ENCODE peak calls at places on chromosomes 1 and 21, in eight cellular contexts. J is tibial artery; Q is heart right ventricle; H is CD8-positive, alpha-beta T cell; I is lower lobe of right lung; S is AG04450; B is H9; T is K562. M is an unnamed sample. For H3K27me3, the result is how much of the 10 kb centered on the place peaks cover.

GRCh38 chr1:7422081-7422480 is 349.0 kb upstream of the VAMP3 start:
- DNase-seq in J (peak), Q (no peak), H (no peak), I (no peak), S (no peak), B (no peak), T (no peak), M (no peak)

GRCh38 chr1:6570066-6570465 is 9.7 kb upstream of the ZBTB48 start:
- DNase-seq in J (no peak), Q (no peak), H (no peak), I (no peak), S (no peak), B (no peak), T (no peak), M (no peak)

GRCh38 chr1:220926146-220926545 is 46.9 kb downstream of the HLX start:
- DNase-seq in J (no peak), Q (no peak), H (no peak), I (no peak), S (no peak), B (no peak), T (no peak), M (no peak)

GRCh38 chr1:115430717-115431116 is 92.7 kb upstream of the NGF start:
- DNase-seq in J (no peak), Q (no peak), H (no peak), I (no peak), S (peak), B (no peak), T (no peak), M (no peak)

GRCh38 chr1:37808369-37809319 is 636 bp upstream of the YRDC start:
- DNase-seq in J (peak), Q (peak), H (no peak), I (peak), S (no peak), B (peak), T (peak), M (no peak)

GRCh38 chr1:53381790-53382401 is 54.0 kb upstream of the LRP8 start:
- DNase-seq in J (no peak), Q (no peak), H (no peak), I (peak), S (peak), B (no peak), T (no peak), M (no peak)

GRCh38 chr1:219041141-219041540 is 132.5 kb upstream of the LYPLAL1 start:
- DNase-seq in J (no peak), Q (no peak), H (no peak), I (no peak), S (peak), B (no peak), T (no peak), M (no peak)

GRCh38 chr1:47059376-47059775 is 7.7 kb upstream of the CYP4Z1 start:
- DNase-seq in J (no peak), Q (no peak), H (no peak), I (no peak), S (no peak), B (no peak), T (no peak), M (no peak)

GRCh38 chr1:181777812-181778211 is 283.7 kb downstream of the ZNF648 start:
- DNase-seq in J (no peak), Q (no peak), H (no peak), I (no peak), S (no peak), B (no peak), T (no peak), M (no peak)

GRCh38 chr1:235030919-235031596 is 97.6 kb downstream of the TOMM20 start:
- DNase-seq in J (peak), Q (no peak), H (no peak), I (no peak), S (no peak), B (no peak), T (no peak), M (peak)

GRCh38 chr1:218996362-218996761 is 177.3 kb upstream of the LYPLAL1 start:
- DNase-seq in J (no peak), Q (no peak), H (no peak), I (no peak), S (no peak), B (no peak), T (no peak), M (no peak)

GRCh38 chr1:185520188-185520935 is 203.3 kb upstream of the IVNS1ABP start:
- DNase-seq in J (no peak), Q (no peak), H (no peak), I (no peak), S (no peak), B (no peak), T (no peak), M (no peak)

GRCh38 chr1:210252621-210253041 is 20.0 kb downstream of the SERTAD4 start:
- DNase-seq in J (no peak), Q (peak), H (no peak), I (peak), S (no peak), B (peak), T (no peak), M (no peak)

GRCh38 chr1:50644447-50645105 is 221.3 kb upstream of the DMRTA2 start:
- DNase-seq in J (no peak), Q (no peak), H (no peak), I (no peak), S (no peak), B (no peak), T (no peak), M (no peak)

GRCh38 chr1:41622859-41623732 is 138.6 kb upstream of the EDN2 start:
- DNase-seq in J (peak), Q (no peak), H (no peak), I (no peak), S (no peak), B (peak), T (no peak), M (no peak)

GRCh38 chr1:160400284-160400645 is at the start of gene VANGL2:
- DNase-seq in J (no peak), Q (peak), H (no peak), I (peak), S (no peak), B (peak), T (peak), M (no peak)

GRCh38 chr1:41492341-41492848 is 7.9 kb upstream of the EDN2 start:
- DNase-seq in J (no peak), Q (no peak), H (no peak), I (no peak), S (no peak), B (peak), T (peak), M (no peak)

GRCh38 chr1:99906535-99906934 is 56.4 kb downstream of the AGL start:
- DNase-seq in J (no peak), Q (no peak), H (no peak), I (no peak), S (no peak), B (no peak), T (no peak), M (no peak)

GRCh38 chr21:35291963-35292627 is 243.0 kb upstream of the RUNX1 start:
- DNase-seq in J (no peak), Q (no peak), H (no peak), I (no peak), S (no peak), B (no peak), T (no peak), M (no peak)

GRCh38 chr21:45655071-45655470 is 11.5 kb downstream of the PCBP3 start:
- DNase-seq in J (no peak), Q (no peak), H (no peak), I (no peak), S (peak), B (no peak), T (no peak), M (no peak)

GRCh38 chr1:215761446-215761845 is 194.3 kb downstream of the KCTD3 start:
- DNase-seq in J (no peak), Q (no peak), H (no peak), I (no peak), S (no peak), B (no peak), T (no peak), M (no peak)

GRCh38 chr1:155801149-155801548 is 55.9 kb downstream of the GON4L start:
- DNase-seq in J (no peak), Q (no peak), H (no peak), I (no peak), S (no peak), B (no peak), T (no peak), M (no peak)

GRCh38 chr1:3007298-3008147 is 13.7 kb upstream of the ACTRT2 start:
- DNase-seq in J (peak), Q (no peak), H (no peak), I (no peak), S (no peak), B (no peak), T (no peak), M (peak)
- H3K27me3 ChIP-seq in J (under half), Q (half or more), H (under half), I (under half), S (under half), B (under half), T (under half), M (under half)

GRCh38 chr1:9553736-9554144 is 14.5 kb downstream of the SLC25A33 start:
- DNase-seq in J (peak), Q (no peak), H (no peak), I (no peak), S (no peak), B (no peak), T (no peak), M (no peak)

GRCh38 chr1:9549955-9550546 is 10.8 kb downstream of the SLC25A33 start:
- DNase-seq in J (peak), Q (no peak), H (no peak), I (no peak), S (no peak), B (no peak), T (no peak), M (no peak)

GRCh38 chr1:9557624-9558023 is 18.4 kb downstream of the SLC25A33 start:
- DNase-seq in J (no peak), Q (no peak), H (no peak), I (no peak), S (no peak), B (no peak), T (no peak), M (no peak)

GRCh38 chr1:9555942-9556341 is 16.7 kb downstream of the SLC25A33 start:
- DNase-seq in J (peak), Q (no peak), H (no peak), I (no peak), S (no peak), B (no peak), T (no peak), M (no peak)

GRCh38 chr1:9551984-9552383 is 12.7 kb downstream of the SLC25A33 start:
- DNase-seq in J (no peak), Q (no peak), H (no peak), I (no peak), S (no peak), B (no peak), T (no peak), M (no peak)
- H3K27ac ChIP-seq in J (no peak), Q (peak), H (no peak), I (no peak), S (no peak), B (no peak), T (no peak), M (no peak)

DNA sequence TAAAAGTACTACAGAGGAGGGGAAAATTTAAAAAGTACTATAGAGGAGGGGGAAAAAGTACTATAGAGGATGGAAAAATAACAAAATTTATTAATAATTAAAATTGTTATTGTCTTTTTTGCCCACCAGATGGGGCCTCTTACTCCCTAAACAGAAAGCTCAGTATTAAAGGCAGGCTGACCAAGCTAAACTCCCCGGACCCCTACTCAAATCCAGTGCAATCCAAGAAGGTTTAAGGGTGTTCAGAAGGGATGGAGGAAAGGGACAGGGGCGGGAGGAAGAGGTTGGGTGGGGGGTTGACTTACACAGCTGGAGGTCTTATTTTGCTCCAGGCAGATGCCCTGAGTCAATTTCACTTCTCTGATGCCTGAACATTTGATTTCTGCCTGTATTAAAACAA is 13.7 kb downstream of the CD34 start:
- DNase-seq in J (no peak), Q (no peak), H (no peak), I (no peak), S (no peak), B (no peak), T (no peak), M (no peak)
- TF ChIP-seq CTCF in J (peak), Q (peak), H (no peak), I (peak), S (peak), B (peak), T (peak), M (peak)

GRCh38 chr21:33070921-33071877 is 1.3 kb downstream of the OLIG1 start:
- DNase-seq in J (no peak), Q (no peak), H (no peak), I (no peak), S (no peak), B (peak), T (no peak), M (no peak)
- H3K27me3 ChIP-seq in J (under half), Q (half or more), H (under half), I (half or more), S (half or more), B (half or more), T (under half), M (under half)

GRCh38 chr1:224502459-224503160 is 68.0 kb upstream of the WDR26 start:
- DNase-seq in J (no peak), Q (no peak), H (no peak), I (no peak), S (no peak), B (no peak), T (peak), M (no peak)
- H3K27ac ChIP-seq in J (peak), Q (peak), H (no peak), I (peak), S (peak), B (peak), T (peak), M (peak)